ENCODE peak calls at places on chromosome 16, in eight cellular contexts. D is Calu3; I is pancreas; M is activated CD4-positive, alpha-beta T cell treated with anti-CD3 and anti-CD28 coated beads for 1 hour; A is stimulated activated CD4-positive, alpha-beta T cell treated with anti-CD3 and anti-CD28 coated beads, Interleukin-1b, Interleukin-23, amount 100 ng/mL, for 1 hour; F is putamen; G is AG09309; X is GM06990. E is an unnamed sample.

GRCh38 chr16:66324785-66325184 is 41.7 kb upstream of the CDH5 start:
- DNase-seq in F (peak; percentile 63), X (no peak), D (peak; percentile 61), M (no peak), G (no peak), I (no peak), A (no peak), E (no peak)

GRCh38 chr16:24535827-24536226 is 3.5 kb upstream of the RBBP6 start:
- DNase-seq in G (no peak), M (no peak), I (no peak), A (no peak), F (no peak), X (no peak), D (peak; percentile 35), E (no peak)

GRCh38 chr16:19687279-19687678 is 30.7 kb downstream of the KNOP1 start:
- DNase-seq in G (no peak), X (no peak), A (no peak), D (no peak), M (no peak), I (no peak), F (no peak), E (no peak)

GRCh38 chr16:75226550-75227360 is 8.0 kb downstream of the CTRB1 start:
- DNase-seq in I (peak; percentile 80), X (no peak), M (no peak), D (no peak), A (no peak), F (no peak), G (no peak), E (no peak)

GRCh38 chr16:30115238-30115637 is 1.9 kb upstream of the GDPD3 start:
- DNase-seq in D (peak; percentile 42), M (no peak), I (no peak), A (no peak), X (no peak), F (no peak), G (no peak), E (no peak)

GRCh38 chr16:89216315-89217137 is 977 bp upstream of the ZNF778 start:
- DNase-seq in D (peak; percentile 82), M (peak; percentile 73), A (peak; percentile 50), G (peak; percentile 42), F (peak; percentile 76), I (peak; percentile 78), X (no peak), E (peak; percentile 83)

GRCh38 chr16:73713301-73713700 is 583.3 kb upstream of the PSMD7 start:
- DNase-seq in X (no peak), F (peak; percentile 92), I (no peak), D (no peak), M (no peak), A (no peak), G (no peak), E (no peak)

GRCh38 chr16:51431517-51432241 is 280.6 kb upstream of the SALL1 start:
- DNase-seq in A (no peak), F (peak; percentile 66), G (peak; percentile 95), I (no peak), X (no peak), D (peak; percentile 78), M (no peak), E (no peak)

GRCh38 chr16:87930456-87930855 is 5.9 kb downstream of the CA5A start:
- DNase-seq in A (no peak), X (no peak), G (no peak), M (no peak), I (no peak), F (no peak), D (peak; percentile 37), E (no peak)

GRCh38 chr16:28304214-28304613 is 11.9 kb downstream of the SBK1 start:
- DNase-seq in G (no peak), A (no peak), M (no peak), I (no peak), X (no peak), D (peak; percentile 33), F (no peak), E (no peak)

GRCh38 chr16:81480856-81481821 is 36.5 kb downstream of the CMIP start:
- DNase-seq in D (no peak), G (no peak), M (no peak), F (no peak), I (no peak), A (no peak), X (peak; percentile 88), E (peak; percentile 74)

GRCh38 chr16:57265850-57266530 is 18.5 kb downstream of the PLLP start:
- DNase-seq in D (peak; percentile 65), M (no peak), I (peak; percentile 77), F (peak; percentile 69), A (no peak), X (no peak), G (no peak), E (peak; percentile 84)

GRCh38 chr16:22684282-22685161 is 129.4 kb upstream of the HS3ST2 start:
- DNase-seq in D (no peak), X (no peak), G (no peak), M (no peak), I (no peak), F (no peak), A (no peak), E (no peak)

GRCh38 chr16:58464047-58464915 is 35.7 kb upstream of the NDRG4 start:
- DNase-seq in G (no peak), X (no peak), M (no peak), I (peak; percentile 76), D (peak; percentile 53), A (no peak), F (peak; percentile 46), E (no peak)

GRCh38 chr16:28826141-28826540 is 3.3 kb downstream of the ATXN2L start:
- DNase-seq in X (no peak), M (no peak), F (no peak), D (no peak), I (no peak), G (no peak), A (no peak), E (no peak)

GRCh38 chr16:1677339-1677738 is 740 bp upstream of the JPT2 start:
- DNase-seq in A (no peak), X (no peak), F (no peak), I (no peak), D (no peak), G (no peak), M (no peak), E (no peak)

GRCh38 chr16:28105954-28106353 is 42.4 kb upstream of the GSG1L start:
- DNase-seq in G (no peak), X (no peak), D (no peak), A (no peak), M (no peak), I (no peak), F (no peak), E (no peak)

GRCh38 chr16:19713697-19714096 is 4.3 kb downstream of the KNOP1 start:
- DNase-seq in M (no peak), I (no peak), A (no peak), F (no peak), G (no peak), D (no peak), X (no peak), E (no peak)

GRCh38 chr16:88710556-88710955 is 4.3 kb downstream of the CTU2 start:
- DNase-seq in F (no peak), G (no peak), X (no peak), M (no peak), A (no peak), D (no peak), I (no peak), E (no peak)

GRCh38 chr16:58027341-58028167 is 2.0 kb downstream of the MMP15 start:
- DNase-seq in I (peak; percentile 77), M (no peak), G (no peak), D (peak; percentile 67), F (no peak), A (no peak), X (no peak), E (peak; percentile 46)

GRCh38 chr16:72938426-72939164 is 109.3 kb downstream of the ZFHX3 start:
- DNase-seq in M (no peak), F (no peak), X (no peak), G (no peak), D (no peak), A (no peak), I (peak; percentile 74), E (peak; percentile 68)

GRCh38 chr16:30731411-30731810 is 16.8 kb upstream of the PHKG2 start:
- DNase-seq in X (no peak), I (no peak), D (no peak), A (no peak), G (no peak), F (no peak), M (no peak), E (no peak)

E was measured in lung.